ENCODE peak calls at places on chromosomes 2 and 18, in five cellular contexts. V is cardiac muscle cell; X is T-helper 2 cell; F is stimulated activated CD4-positive, alpha-beta T cell treated with anti-CD3 and anti-CD28 coated beads, Interleukin-12 subunit alpha, Interleukin-12 subunit beta, amount 100 ng/mL, for 4 hours; U is stimulated activated naive B cell treated with anti-CD40 and anti-IgM and Interleukin-4, amounts not matched to agents 10 μg/mL and 1 μg/mL and 100 μg/mL, for 72 hours. E is an unnamed sample.

GRCh38 chr18:77078671-77079070 is 53.9 kb downstream of the MBP start:
- DNase-seq in F (no peak), U (no peak), X (no peak), V (no peak), E (no peak)

GRCh38 chr2:161373939-161374338 is 42.2 kb upstream of the TBR1 start:
- DNase-seq in X (no peak), U (no peak), F (no peak), V (peak; percentile 17), E (no peak)

GRCh38 chr2:239575931-239576445 is 175.2 kb upstream of the HDAC4 start:
- DNase-seq in U (no peak), F (no peak), V (no peak), X (no peak), E (no peak)

GRCh38 chr2:68320118-68320641 is 431 bp upstream of the CNRIP1 start:
- DNase-seq in V (no peak), U (no peak), X (no peak), F (no peak), E (no peak)

GRCh38 chr2:241015439-241015838 is 17.0 kb downstream of the SNED1 start:
- DNase-seq in X (no peak), U (no peak), V (no peak), F (no peak), E (no peak)

GRCh38 chr2:32714521-32714920 is 86.7 kb downstream of the TTC27 start:
- DNase-seq in U (no peak), X (no peak), F (no peak), V (no peak), E (no peak)

GRCh38 chr18:27871731-27872130 is 305.2 kb downstream of the CDH2 start:
- DNase-seq in V (no peak), X (no peak), F (no peak), U (no peak), E (no peak)

GRCh38 chr2:142803158-142803557 is 74.3 kb upstream of the KYNU start:
- DNase-seq in U (no peak), V (no peak), F (no peak), X (no peak), E (no peak)

GRCh38 chr2:203301667-203302066 is 26.5 kb upstream of the ABI2 start:
- DNase-seq in F (no peak), U (no peak), X (no peak), V (no peak), E (no peak)

GRCh38 chr18:22962004-22962403 is 28.9 kb downstream of the RBBP8 start:
- DNase-seq in U (no peak), V (no peak), F (no peak), X (no peak), E (no peak)

GRCh38 chr2:37776487-37776886 is 105.0 kb upstream of the CDC42EP3 start:
- DNase-seq in V (peak; percentile 88), X (no peak), F (no peak), U (no peak), E (no peak)